ENCODE peak calls at places on chromosomes 13 and 19, in five cellular contexts. One of them, this sample, is unnamed.

GRCh38 chr13:66574606-66575005 is 655.5 kb downstream of the PCDH9 start:
- DNase-seq in colonic mucosa: no peak
- DNase-seq in dorsolateral prefrontal cortex: no peak
- DNase-seq in astrocyte of the spinal cord: peak; percentile 48
- DNase-seq in neural progenitor cell: no peak
- DNase-seq in this sample: peak; percentile 14

GRCh38 chr19:55809381-55810058 is 22.3 kb downstream of the NLRP11 start:
- DNase-seq in astrocyte of the spinal cord: peak; percentile 0
- DNase-seq in dorsolateral prefrontal cortex: no peak
- DNase-seq in neural progenitor cell: peak; percentile 43
- DNase-seq in colonic mucosa: peak; percentile 63
- DNase-seq in this sample: no peak

GRCh38 chr13:26475176-26476110 is 82.0 kb upstream of the WASF3 start:
- DNase-seq in colonic mucosa: peak; percentile 3
- DNase-seq in neural progenitor cell: peak; percentile 37
- DNase-seq in astrocyte of the spinal cord: no peak
- DNase-seq in dorsolateral prefrontal cortex: no peak
- DNase-seq in this sample: no peak

GRCh38 chr19:11479470-11480080 is 1.3 kb downstream of the ELAVL3 start:
- DNase-seq in dorsolateral prefrontal cortex: peak; percentile 67
- DNase-seq in astrocyte of the spinal cord: no peak
- DNase-seq in neural progenitor cell: peak; percentile 85
- DNase-seq in colonic mucosa: peak; percentile 66
- DNase-seq in this sample: no peak

GRCh38 chr13:80160110-80160509 is 180.8 kb downstream of the SPRY2 start:
- DNase-seq in neural progenitor cell: no peak
- DNase-seq in dorsolateral prefrontal cortex: no peak
- DNase-seq in colonic mucosa: no peak
- DNase-seq in astrocyte of the spinal cord: no peak
- DNase-seq in this sample: no peak

GRCh38 chr13:104008075-104008474 is 941.9 kb upstream of the SLC10A2 start:
- DNase-seq in astrocyte of the spinal cord: no peak
- DNase-seq in colonic mucosa: no peak
- DNase-seq in neural progenitor cell: no peak
- DNase-seq in dorsolateral prefrontal cortex: no peak
- DNase-seq in this sample: no peak

GRCh38 chr13:22275393-22275792 is 604.5 kb downstream of the FGF9 start:
- DNase-seq in neural progenitor cell: no peak
- DNase-seq in colonic mucosa: no peak
- DNase-seq in dorsolateral prefrontal cortex: no peak
- DNase-seq in astrocyte of the spinal cord: no peak
- DNase-seq in this sample: no peak

GRCh38 chr13:41017153-41017552 is 2.0 kb downstream of the ELF1 start:
- DNase-seq in dorsolateral prefrontal cortex: no peak
- DNase-seq in neural progenitor cell: no peak
- DNase-seq in colonic mucosa: no peak
- DNase-seq in astrocyte of the spinal cord: no peak
- DNase-seq in this sample: no peak

GRCh38 chr19:33577947-33578346 is 43.8 kb upstream of the CHST8 start:
- DNase-seq in neural progenitor cell: no peak
- DNase-seq in dorsolateral prefrontal cortex: no peak
- DNase-seq in colonic mucosa: no peak
- DNase-seq in astrocyte of the spinal cord: no peak
- DNase-seq in this sample: no peak

GRCh38 chr19:54607782-54608150 is 14.3 kb downstream of the LILRA1 start:
- DNase-seq in colonic mucosa: no peak
- DNase-seq in dorsolateral prefrontal cortex: no peak
- DNase-seq in neural progenitor cell: no peak
- DNase-seq in astrocyte of the spinal cord: no peak
- DNase-seq in this sample: no peak

GRCh38 chr13:26503826-26504594 is 53.5 kb upstream of the WASF3 start:
- DNase-seq in dorsolateral prefrontal cortex: no peak
- DNase-seq in astrocyte of the spinal cord: no peak
- DNase-seq in colonic mucosa: no peak
- DNase-seq in neural progenitor cell: no peak
- DNase-seq in this sample: no peak

GRCh38 chr13:93473441-93474270 is 247.0 kb downstream of the GPC6 start:
- DNase-seq in neural progenitor cell: no peak
- DNase-seq in dorsolateral prefrontal cortex: no peak
- DNase-seq in colonic mucosa: no peak
- DNase-seq in astrocyte of the spinal cord: no peak
- DNase-seq in this sample: no peak

GRCh38 chr13:110413311-110414040 is 106.4 kb downstream of the COL4A2 start:
- DNase-seq in neural progenitor cell: no peak
- DNase-seq in colonic mucosa: no peak
- DNase-seq in astrocyte of the spinal cord: no peak
- DNase-seq in dorsolateral prefrontal cortex: no peak
- DNase-seq in this sample: no peak

GRCh38 chr19:49415102-49415809 is 8.0 kb downstream of the PTH2 start:
- DNase-seq in astrocyte of the spinal cord: no peak
- DNase-seq in neural progenitor cell: no peak
- DNase-seq in dorsolateral prefrontal cortex: no peak
- DNase-seq in colonic mucosa: no peak
- DNase-seq in this sample: no peak

GRCh38 chr13:60431108-60431700 is 34.2 kb downstream of the TDRD3 start:
- DNase-seq in dorsolateral prefrontal cortex: no peak
- DNase-seq in colonic mucosa: no peak
- DNase-seq in neural progenitor cell: peak; percentile 59
- DNase-seq in astrocyte of the spinal cord: peak; percentile 76
- DNase-seq in this sample: peak; percentile 16

GRCh38 chr13:95644611-95645052 is at the start of gene DZIP1:
- DNase-seq in dorsolateral prefrontal cortex: peak; percentile 55
- DNase-seq in astrocyte of the spinal cord: peak; percentile 87
- DNase-seq in colonic mucosa: peak; percentile 54
- DNase-seq in neural progenitor cell: peak; percentile 94
- DNase-seq in this sample: no peak

GRCh38 chr19:29524201-29524911 is 1.4 kb upstream of the VSTM2B start:
- DNase-seq in dorsolateral prefrontal cortex: no peak
- DNase-seq in colonic mucosa: no peak
- DNase-seq in astrocyte of the spinal cord: no peak
- DNase-seq in neural progenitor cell: peak; percentile 74
- DNase-seq in this sample: no peak

GRCh38 chr13:45209229-45209628 is 8.4 kb upstream of the KCTD4 start:
- DNase-seq in astrocyte of the spinal cord: no peak
- DNase-seq in colonic mucosa: no peak
- DNase-seq in dorsolateral prefrontal cortex: no peak
- DNase-seq in neural progenitor cell: no peak
- DNase-seq in this sample: no peak

GRCh38 chr13:70795484-70795883 is 687.2 kb upstream of the KLHL1 start:
- DNase-seq in astrocyte of the spinal cord: no peak
- DNase-seq in neural progenitor cell: no peak
- DNase-seq in dorsolateral prefrontal cortex: no peak
- DNase-seq in colonic mucosa: no peak
- DNase-seq in this sample: no peak

GRCh38 chr13:110560606-110561334 is 752 bp downstream of the RAB20 start:
- DNase-seq in astrocyte of the spinal cord: no peak
- DNase-seq in colonic mucosa: no peak
- DNase-seq in neural progenitor cell: peak; percentile 72
- DNase-seq in dorsolateral prefrontal cortex: no peak
- DNase-seq in this sample: no peak

GRCh38 chr19:1860133-1860775 is 3.1 kb downstream of the KLF16 start:
- DNase-seq in dorsolateral prefrontal cortex: no peak
- DNase-seq in astrocyte of the spinal cord: peak; percentile 74
- DNase-seq in colonic mucosa: peak; percentile 81
- DNase-seq in neural progenitor cell: peak; percentile 86
- DNase-seq in this sample: no peak

GRCh38 chr19:574658-575526 is 2.5 kb downstream of the BSG start:
- DNase-seq in colonic mucosa: peak; percentile 36
- DNase-seq in neural progenitor cell: peak; percentile 77
- DNase-seq in astrocyte of the spinal cord: peak; percentile 44
- DNase-seq in dorsolateral prefrontal cortex: no peak
- DNase-seq in this sample: no peak

GRCh38 chr19:37329686-37330085 is 41.2 kb upstream of the ZNF527 start:
- DNase-seq in neural progenitor cell: peak; percentile 25
- DNase-seq in astrocyte of the spinal cord: no peak
- DNase-seq in colonic mucosa: no peak
- DNase-seq in dorsolateral prefrontal cortex: no peak
- DNase-seq in this sample: no peak

GRCh38 chr13:35988648-35989081 is 142.5 kb downstream of the DCLK1 start:
- DNase-seq in astrocyte of the spinal cord: peak; percentile 66
- DNase-seq in dorsolateral prefrontal cortex: no peak
- DNase-seq in neural progenitor cell: no peak
- DNase-seq in colonic mucosa: no peak
- DNase-seq in this sample: no peak

GRCh38 chr13:49649244-49649962 is 21.1 kb downstream of the ARL11 start:
- DNase-seq in neural progenitor cell: peak; percentile 35
- DNase-seq in dorsolateral prefrontal cortex: no peak
- DNase-seq in colonic mucosa: no peak
- DNase-seq in astrocyte of the spinal cord: peak; percentile 53
- DNase-seq in this sample: no peak
- TF ChIP-seq CTCF in neural progenitor cell: peak; percentile 45
- TF ChIP-seq CTCF in dorsolateral prefrontal cortex: no peak
- TF ChIP-seq CTCF in colonic mucosa: no peak
- TF ChIP-seq CTCF in astrocyte of the spinal cord: peak; percentile 60
- TF ChIP-seq CTCF in this sample: peak; percentile 43

GRCh38 chr19:5851302-5851701 is at the start of gene FUT3:
- DNase-seq in colonic mucosa: peak; percentile 87
- DNase-seq in astrocyte of the spinal cord: no peak
- DNase-seq in neural progenitor cell: no peak
- DNase-seq in dorsolateral prefrontal cortex: no peak
- DNase-seq in this sample: no peak

GRCh38 chr19:5850189-5850588 is 1.1 kb downstream of the FUT3 start:
- DNase-seq in colonic mucosa: peak; percentile 65
- DNase-seq in neural progenitor cell: no peak
- DNase-seq in dorsolateral prefrontal cortex: no peak
- DNase-seq in astrocyte of the spinal cord: no peak
- DNase-seq in this sample: no peak

DNA sequence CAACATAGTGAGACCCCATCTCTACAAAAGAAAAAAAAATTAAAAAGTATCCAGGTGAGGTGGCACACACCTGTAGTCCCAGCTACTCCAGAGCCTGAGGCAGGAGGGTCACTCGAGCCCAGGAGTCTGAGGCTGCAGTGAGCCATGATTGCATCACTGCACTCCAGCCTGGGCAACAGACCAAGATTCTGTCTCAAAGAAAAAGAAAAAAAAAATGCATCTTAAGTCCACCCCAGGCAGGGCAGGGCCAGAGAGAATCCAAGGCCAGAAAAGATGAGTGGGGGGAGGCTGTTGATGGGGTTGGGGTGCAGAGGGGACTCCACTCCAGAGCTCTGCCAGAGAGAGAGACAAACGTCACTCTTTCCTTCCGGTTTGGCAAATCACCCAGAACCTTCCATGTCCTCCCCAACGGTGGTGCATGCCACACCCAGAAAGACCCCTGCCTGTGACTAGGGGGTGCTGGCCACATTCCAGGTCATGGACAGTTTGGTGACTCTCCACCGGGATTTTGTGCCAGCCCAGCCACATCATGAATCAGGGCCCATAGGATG is 431 bp downstream of the FUT3 start:
- DNase-seq in colonic mucosa: peak; percentile 62
- DNase-seq in astrocyte of the spinal cord: peak; percentile 55
- DNase-seq in dorsolateral prefrontal cortex: no peak
- DNase-seq in neural progenitor cell: no peak
- DNase-seq in this sample: no peak
- H3K4me3 ChIP-seq in colonic mucosa: peak overlapping the region; percentile 31
- H3K4me3 ChIP-seq in astrocyte of the spinal cord: no peak overlapping the region
- H3K4me3 ChIP-seq in dorsolateral prefrontal cortex: no peak overlapping the region
- H3K4me3 ChIP-seq in neural progenitor cell: no peak overlapping the region
- H3K4me3 ChIP-seq in this sample: no peak overlapping the region

GRCh38 chr13:76823969-76824368 is 62.2 kb downstream of the KCTD12 start:
- DNase-seq in neural progenitor cell: peak; percentile 25
- DNase-seq in dorsolateral prefrontal cortex: no peak
- DNase-seq in colonic mucosa: no peak
- DNase-seq in astrocyte of the spinal cord: no peak
- DNase-seq in this sample: no peak

GRCh38 chr13:76825415-76825814 is 60.8 kb downstream of the KCTD12 start:
- DNase-seq in neural progenitor cell: no peak
- DNase-seq in colonic mucosa: no peak
- DNase-seq in dorsolateral prefrontal cortex: no peak
- DNase-seq in astrocyte of the spinal cord: no peak
- DNase-seq in this sample: no peak

GRCh38 chr13:76826527-76826926 is 59.7 kb downstream of the KCTD12 start:
- DNase-seq in dorsolateral prefrontal cortex: no peak
- DNase-seq in astrocyte of the spinal cord: no peak
- DNase-seq in colonic mucosa: no peak
- DNase-seq in neural progenitor cell: no peak
- DNase-seq in this sample: no peak

GRCh38 chr13:76820759-76821158 is 65.4 kb downstream of the KCTD12 start:
- DNase-seq in dorsolateral prefrontal cortex: no peak
- DNase-seq in colonic mucosa: no peak
- DNase-seq in astrocyte of the spinal cord: no peak
- DNase-seq in neural progenitor cell: no peak
- DNase-seq in this sample: no peak

DNA sequence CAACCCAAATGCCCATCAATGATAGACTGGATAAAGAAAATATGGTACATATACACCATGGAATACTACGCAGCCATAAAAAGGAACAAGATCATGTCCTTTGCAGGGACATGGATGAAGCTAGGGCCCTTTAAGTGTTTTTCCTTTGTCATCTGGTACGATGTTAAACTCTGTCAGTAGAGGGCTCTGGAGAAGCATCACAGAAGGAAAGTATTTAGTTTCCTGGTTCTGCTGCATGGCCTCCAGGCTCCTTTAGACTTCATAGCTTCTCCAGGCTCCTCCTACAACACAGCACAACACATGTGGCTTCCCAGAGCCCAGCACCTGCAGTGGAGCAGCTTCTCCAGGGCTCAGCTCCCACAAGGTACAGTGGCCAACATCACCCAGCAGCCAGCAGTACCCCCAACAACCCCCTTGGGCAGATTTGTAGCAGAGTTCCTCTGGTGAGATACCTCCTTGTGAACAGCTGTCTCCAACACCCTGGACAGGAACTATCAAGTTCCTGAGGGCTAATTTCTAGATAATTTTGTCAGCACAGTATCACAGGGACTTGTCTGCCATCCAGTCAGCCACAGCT is 63.4 kb downstream of the KCTD12 start:
- DNase-seq in astrocyte of the spinal cord: no peak
- DNase-seq in colonic mucosa: no peak
- DNase-seq in dorsolateral prefrontal cortex: no peak
- DNase-seq in neural progenitor cell: no peak
- DNase-seq in this sample: no peak
- TF ChIP-seq CTCF in astrocyte of the spinal cord: peak; percentile 13
- TF ChIP-seq CTCF in colonic mucosa: peak; percentile 24
- TF ChIP-seq CTCF in dorsolateral prefrontal cortex: no peak
- TF ChIP-seq CTCF in neural progenitor cell: no peak
- TF ChIP-seq CTCF in this sample: peak; percentile 7

DNA sequence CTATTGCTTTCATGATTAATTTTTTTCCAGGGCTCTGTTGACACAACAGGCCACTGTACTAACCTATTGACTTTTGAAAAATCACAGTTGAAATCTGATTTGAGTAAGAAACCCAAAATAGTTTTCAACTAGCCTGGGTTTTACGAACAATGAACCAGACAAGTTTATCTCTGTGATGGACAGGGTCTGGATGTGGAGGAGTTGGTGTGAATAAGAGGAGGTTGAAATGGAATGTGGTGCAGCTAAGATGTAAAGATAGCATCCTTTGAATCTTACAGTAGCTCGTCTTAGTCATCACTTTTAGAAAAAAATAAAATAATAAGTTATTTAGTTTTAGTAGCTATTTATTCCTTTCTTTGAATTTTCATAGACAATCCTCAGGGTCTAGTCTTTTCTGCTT is 8.3 kb upstream of the OXGR1 start:
- DNase-seq in neural progenitor cell: no peak
- DNase-seq in dorsolateral prefrontal cortex: no peak
- DNase-seq in astrocyte of the spinal cord: no peak
- DNase-seq in colonic mucosa: no peak
- DNase-seq in this sample: no peak
- H3K4me3 ChIP-seq in neural progenitor cell: no peak overlapping the region
- H3K4me3 ChIP-seq in dorsolateral prefrontal cortex: no peak overlapping the region
- H3K4me3 ChIP-seq in astrocyte of the spinal cord: no peak overlapping the region
- H3K4me3 ChIP-seq in colonic mucosa: no peak overlapping the region
- H3K4me3 ChIP-seq in this sample: no peak overlapping the region

GRCh38 chr19:46371371-46371901 is 24.5 kb downstream of the PPP5C start:
- DNase-seq in neural progenitor cell: no peak
- DNase-seq in colonic mucosa: no peak
- DNase-seq in dorsolateral prefrontal cortex: no peak
- DNase-seq in astrocyte of the spinal cord: no peak
- DNase-seq in this sample: no peak
- TF ChIP-seq CTCF in neural progenitor cell: no peak
- TF ChIP-seq CTCF in colonic mucosa: no peak
- TF ChIP-seq CTCF in dorsolateral prefrontal cortex: no peak
- TF ChIP-seq CTCF in astrocyte of the spinal cord: no peak
- TF ChIP-seq CTCF in this sample: no peak

This sample was measured in AG04449.